ENCODE peak calls at places on chromosomes 1 and 21, in nine cellular contexts. One of them, this sample, is unnamed.

GRCh38 chr1:224211262-224211962 is 28.4 kb downstream of the DEGS1 start:
- DNase-seq in brain microvascular endothelial cell: peak
- DNase-seq in body of pancreas: peak
- DNase-seq in CD4-positive, alpha-beta T cell: no peak
- DNase-seq in IMR-90: peak
- DNase-seq in PC-3: peak
- DNase-seq in lower lobe of right lung: no peak
- DNase-seq in mammary epithelial cell: peak
- DNase-seq in cardiac muscle cell: peak
- DNase-seq in this sample: peak

GRCh38 chr1:220189750-220190347 is 82.4 kb downstream of the RAB3GAP2 start:
- DNase-seq in PC-3: peak
- DNase-seq in mammary epithelial cell: peak
- DNase-seq in cardiac muscle cell: peak
- DNase-seq in CD4-positive, alpha-beta T cell: no peak
- DNase-seq in body of pancreas: no peak
- DNase-seq in brain microvascular endothelial cell: no peak
- DNase-seq in lower lobe of right lung: no peak
- DNase-seq in IMR-90: peak
- DNase-seq in this sample: peak

GRCh38 chr1:82704393-82704792 is 903.7 kb downstream of the ADGRL2 start:
- DNase-seq in cardiac muscle cell: peak
- DNase-seq in PC-3: no peak
- DNase-seq in lower lobe of right lung: no peak
- DNase-seq in CD4-positive, alpha-beta T cell: no peak
- DNase-seq in body of pancreas: no peak
- DNase-seq in brain microvascular endothelial cell: peak
- DNase-seq in mammary epithelial cell: no peak
- DNase-seq in IMR-90: no peak
- DNase-seq in this sample: no peak

GRCh38 chr1:180248731-180249681 is 18.9 kb downstream of the LHX4 start:
- DNase-seq in PC-3: no peak
- DNase-seq in IMR-90: no peak
- DNase-seq in brain microvascular endothelial cell: no peak
- DNase-seq in body of pancreas: no peak
- DNase-seq in lower lobe of right lung: peak
- DNase-seq in mammary epithelial cell: no peak
- DNase-seq in CD4-positive, alpha-beta T cell: no peak
- DNase-seq in cardiac muscle cell: peak
- DNase-seq in this sample: no peak

GRCh38 chr1:187491082-187491720 is 662.5 kb downstream of the PLA2G4A start:
- DNase-seq in body of pancreas: no peak
- DNase-seq in PC-3: peak
- DNase-seq in lower lobe of right lung: no peak
- DNase-seq in cardiac muscle cell: no peak
- DNase-seq in brain microvascular endothelial cell: no peak
- DNase-seq in IMR-90: peak
- DNase-seq in mammary epithelial cell: peak
- DNase-seq in CD4-positive, alpha-beta T cell: no peak
- DNase-seq in this sample: peak

GRCh38 chr21:38088916-38089762 is 167.7 kb upstream of the KCNJ15 start:
- DNase-seq in IMR-90: no peak
- DNase-seq in PC-3: no peak
- DNase-seq in cardiac muscle cell: no peak
- DNase-seq in CD4-positive, alpha-beta T cell: no peak
- DNase-seq in body of pancreas: no peak
- DNase-seq in brain microvascular endothelial cell: no peak
- DNase-seq in lower lobe of right lung: no peak
- DNase-seq in mammary epithelial cell: no peak
- DNase-seq in this sample: no peak

GRCh38 chr21:35467536-35467935 is 418.4 kb upstream of the RUNX1 start:
- DNase-seq in PC-3: no peak
- DNase-seq in mammary epithelial cell: no peak
- DNase-seq in IMR-90: peak
- DNase-seq in cardiac muscle cell: no peak
- DNase-seq in CD4-positive, alpha-beta T cell: no peak
- DNase-seq in body of pancreas: no peak
- DNase-seq in lower lobe of right lung: no peak
- DNase-seq in brain microvascular endothelial cell: no peak
- DNase-seq in this sample: no peak

GRCh38 chr1:3590145-3590768 is 21.1 kb downstream of the MEGF6 start:
- DNase-seq in lower lobe of right lung: peak
- DNase-seq in PC-3: no peak
- DNase-seq in IMR-90: no peak
- DNase-seq in body of pancreas: no peak
- DNase-seq in CD4-positive, alpha-beta T cell: no peak
- DNase-seq in brain microvascular endothelial cell: no peak
- DNase-seq in cardiac muscle cell: no peak
- DNase-seq in mammary epithelial cell: no peak
- DNase-seq in this sample: no peak

GRCh38 chr1:186082235-186082937 is 292.7 kb downstream of the TPR start:
- DNase-seq in cardiac muscle cell: peak
- DNase-seq in lower lobe of right lung: peak
- DNase-seq in body of pancreas: peak
- DNase-seq in mammary epithelial cell: peak
- DNase-seq in brain microvascular endothelial cell: peak
- DNase-seq in PC-3: peak
- DNase-seq in CD4-positive, alpha-beta T cell: no peak
- DNase-seq in IMR-90: peak
- DNase-seq in this sample: peak

GRCh38 chr1:172452536-172453159 is 8.8 kb upstream of the PIGC start:
- DNase-seq in IMR-90: no peak
- DNase-seq in body of pancreas: peak
- DNase-seq in mammary epithelial cell: no peak
- DNase-seq in brain microvascular endothelial cell: no peak
- DNase-seq in CD4-positive, alpha-beta T cell: no peak
- DNase-seq in lower lobe of right lung: no peak
- DNase-seq in cardiac muscle cell: peak
- DNase-seq in PC-3: peak
- DNase-seq in this sample: no peak

GRCh38 chr1:207892764-207893163 is 18.2 kb downstream of the CD34 start:
- DNase-seq in IMR-90: no peak
- DNase-seq in brain microvascular endothelial cell: no peak
- DNase-seq in PC-3: no peak
- DNase-seq in cardiac muscle cell: no peak
- DNase-seq in body of pancreas: no peak
- DNase-seq in CD4-positive, alpha-beta T cell: no peak
- DNase-seq in lower lobe of right lung: no peak
- DNase-seq in mammary epithelial cell: no peak
- DNase-seq in this sample: no peak
- TF ChIP-seq CTCF in IMR-90: no peak
- TF ChIP-seq CTCF in brain microvascular endothelial cell: no peak
- TF ChIP-seq CTCF in PC-3: no peak
- TF ChIP-seq CTCF in cardiac muscle cell: no peak
- TF ChIP-seq CTCF in body of pancreas: no peak
- TF ChIP-seq CTCF in CD4-positive, alpha-beta T cell: no peak
- TF ChIP-seq CTCF in lower lobe of right lung: no peak
- TF ChIP-seq CTCF in mammary epithelial cell: no peak
- TF ChIP-seq CTCF in this sample: no peak

DNA sequence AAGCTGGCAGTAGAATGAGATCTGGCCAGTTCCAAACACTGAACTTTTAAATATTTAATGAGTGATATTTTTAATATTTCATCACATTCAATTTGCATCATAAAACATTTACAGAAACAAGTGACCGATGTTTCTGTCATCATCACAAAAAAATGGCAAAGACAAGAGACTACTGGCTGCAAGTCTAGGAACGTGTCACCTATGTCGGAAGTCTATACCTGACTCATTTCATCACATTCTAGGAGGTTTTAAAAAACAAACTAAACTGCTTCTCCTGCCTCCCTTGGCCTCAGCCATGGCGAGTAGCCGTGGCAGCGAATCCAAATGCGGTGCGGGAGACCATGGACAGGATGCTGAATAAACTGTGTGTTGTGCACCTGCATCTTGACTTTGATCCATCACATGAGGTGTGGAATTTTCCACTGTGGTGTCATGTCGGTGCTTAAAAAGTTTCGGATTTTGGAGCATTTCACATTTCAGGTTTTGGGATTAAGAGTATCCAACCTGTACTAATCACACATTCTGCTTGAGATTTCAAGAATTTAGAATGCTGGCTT is 43.1 kb downstream of the CLSTN1 start:
- DNase-seq in IMR-90: no peak
- DNase-seq in lower lobe of right lung: no peak
- DNase-seq in brain microvascular endothelial cell: no peak
- DNase-seq in PC-3: no peak
- DNase-seq in body of pancreas: no peak
- DNase-seq in mammary epithelial cell: no peak
- DNase-seq in cardiac muscle cell: no peak
- DNase-seq in CD4-positive, alpha-beta T cell: no peak
- DNase-seq in this sample: no peak
- H3K27ac ChIP-seq in IMR-90: no peak
- H3K27ac ChIP-seq in lower lobe of right lung: no peak
- H3K27ac ChIP-seq in brain microvascular endothelial cell: no peak
- H3K27ac ChIP-seq in PC-3: no peak
- H3K27ac ChIP-seq in body of pancreas: no peak
- H3K27ac ChIP-seq in mammary epithelial cell: no peak
- H3K27ac ChIP-seq in cardiac muscle cell: no peak
- H3K27ac ChIP-seq in CD4-positive, alpha-beta T cell: no peak
- H3K27ac ChIP-seq in this sample: no peak

GRCh38 chr1:114561333-114561732 is 20.1 kb downstream of the BCAS2 start:
- DNase-seq in body of pancreas: no peak
- DNase-seq in IMR-90: no peak
- DNase-seq in PC-3: no peak
- DNase-seq in brain microvascular endothelial cell: no peak
- DNase-seq in cardiac muscle cell: no peak
- DNase-seq in mammary epithelial cell: no peak
- DNase-seq in lower lobe of right lung: no peak
- DNase-seq in CD4-positive, alpha-beta T cell: no peak
- DNase-seq in this sample: no peak

GRCh38 chr1:114554577-114554976 is 26.8 kb downstream of the BCAS2 start:
- DNase-seq in PC-3: no peak
- DNase-seq in cardiac muscle cell: no peak
- DNase-seq in IMR-90: no peak
- DNase-seq in CD4-positive, alpha-beta T cell: no peak
- DNase-seq in body of pancreas: no peak
- DNase-seq in brain microvascular endothelial cell: no peak
- DNase-seq in mammary epithelial cell: peak
- DNase-seq in lower lobe of right lung: no peak
- DNase-seq in this sample: no peak

GRCh38 chr1:114559356-114559755 is 22.1 kb downstream of the BCAS2 start:
- DNase-seq in brain microvascular endothelial cell: no peak
- DNase-seq in body of pancreas: no peak
- DNase-seq in IMR-90: no peak
- DNase-seq in lower lobe of right lung: no peak
- DNase-seq in cardiac muscle cell: no peak
- DNase-seq in CD4-positive, alpha-beta T cell: no peak
- DNase-seq in mammary epithelial cell: no peak
- DNase-seq in PC-3: no peak
- DNase-seq in this sample: no peak

GRCh38 chr1:114564141-114564540 is 17.3 kb downstream of the BCAS2 start:
- DNase-seq in PC-3: no peak
- DNase-seq in cardiac muscle cell: no peak
- DNase-seq in brain microvascular endothelial cell: no peak
- DNase-seq in mammary epithelial cell: no peak
- DNase-seq in CD4-positive, alpha-beta T cell: no peak
- DNase-seq in body of pancreas: no peak
- DNase-seq in lower lobe of right lung: no peak
- DNase-seq in IMR-90: no peak
- DNase-seq in this sample: no peak

GRCh38 chr1:114558548-114558947 is 22.9 kb downstream of the BCAS2 start:
- DNase-seq in body of pancreas: no peak
- DNase-seq in brain microvascular endothelial cell: no peak
- DNase-seq in cardiac muscle cell: peak
- DNase-seq in mammary epithelial cell: peak
- DNase-seq in lower lobe of right lung: no peak
- DNase-seq in IMR-90: no peak
- DNase-seq in CD4-positive, alpha-beta T cell: no peak
- DNase-seq in PC-3: peak
- DNase-seq in this sample: peak
- TF ChIP-seq CTCF in body of pancreas: peak
- TF ChIP-seq CTCF in brain microvascular endothelial cell: no peak
- TF ChIP-seq CTCF in cardiac muscle cell: peak
- TF ChIP-seq CTCF in mammary epithelial cell: peak
- TF ChIP-seq CTCF in lower lobe of right lung: peak
- TF ChIP-seq CTCF in IMR-90: peak
- TF ChIP-seq CTCF in CD4-positive, alpha-beta T cell: peak
- TF ChIP-seq CTCF in PC-3: peak
- TF ChIP-seq CTCF in this sample: no peak

GRCh38 chr1:218377143-218377660 is 32.1 kb downstream of the TGFB2 start:
- DNase-seq in PC-3: peak
- DNase-seq in brain microvascular endothelial cell: peak
- DNase-seq in body of pancreas: no peak
- DNase-seq in mammary epithelial cell: peak
- DNase-seq in lower lobe of right lung: no peak
- DNase-seq in cardiac muscle cell: no peak
- DNase-seq in IMR-90: peak
- DNase-seq in CD4-positive, alpha-beta T cell: peak
- DNase-seq in this sample: peak
- H3K27ac ChIP-seq in PC-3: peak
- H3K27ac ChIP-seq in brain microvascular endothelial cell: peak
- H3K27ac ChIP-seq in body of pancreas: no peak
- H3K27ac ChIP-seq in mammary epithelial cell: peak
- H3K27ac ChIP-seq in lower lobe of right lung: no peak
- H3K27ac ChIP-seq in cardiac muscle cell: peak
- H3K27ac ChIP-seq in IMR-90: peak
- H3K27ac ChIP-seq in CD4-positive, alpha-beta T cell: no peak
- H3K27ac ChIP-seq in this sample: peak

GRCh38 chr1:204462229-204462561 is 32.4 kb downstream of the PIK3C2B start:
- DNase-seq in body of pancreas: no peak
- DNase-seq in lower lobe of right lung: no peak
- DNase-seq in IMR-90: no peak
- DNase-seq in CD4-positive, alpha-beta T cell: no peak
- DNase-seq in PC-3: no peak
- DNase-seq in cardiac muscle cell: no peak
- DNase-seq in brain microvascular endothelial cell: no peak
- DNase-seq in mammary epithelial cell: no peak
- DNase-seq in this sample: no peak
- TF ChIP-seq CTCF in body of pancreas: no peak
- TF ChIP-seq CTCF in lower lobe of right lung: no peak
- TF ChIP-seq CTCF in IMR-90: no peak
- TF ChIP-seq CTCF in CD4-positive, alpha-beta T cell: no peak
- TF ChIP-seq CTCF in PC-3: no peak
- TF ChIP-seq CTCF in cardiac muscle cell: no peak
- TF ChIP-seq CTCF in brain microvascular endothelial cell: no peak
- TF ChIP-seq CTCF in mammary epithelial cell: no peak
- TF ChIP-seq CTCF in this sample: no peak

GRCh38 chr1:54301494-54301893 is 101.5 kb downstream of the MRPL37 start:
- DNase-seq in CD4-positive, alpha-beta T cell: no peak
- DNase-seq in PC-3: no peak
- DNase-seq in mammary epithelial cell: no peak
- DNase-seq in IMR-90: no peak
- DNase-seq in lower lobe of right lung: no peak
- DNase-seq in body of pancreas: no peak
- DNase-seq in cardiac muscle cell: no peak
- DNase-seq in brain microvascular endothelial cell: no peak
- DNase-seq in this sample: no peak
- H3K27ac ChIP-seq in CD4-positive, alpha-beta T cell: no peak
- H3K27ac ChIP-seq in PC-3: no peak
- H3K27ac ChIP-seq in mammary epithelial cell: no peak
- H3K27ac ChIP-seq in IMR-90: no peak
- H3K27ac ChIP-seq in lower lobe of right lung: no peak
- H3K27ac ChIP-seq in body of pancreas: no peak
- H3K27ac ChIP-seq in cardiac muscle cell: peak
- H3K27ac ChIP-seq in brain microvascular endothelial cell: no peak
- H3K27ac ChIP-seq in this sample: no peak